ENCODE peak calls at places on chromosomes 1 and 21, in six cellular contexts. One of them, this sample, is unnamed.

GRCh38 chr1:203915811-203916210 is 54.4 kb downstream of the SNRPE start:
- DNase-seq in neuronal stem cell: no peak
- DNase-seq in IMR-90: peak
- DNase-seq in mesenchymal stem cell: peak
- DNase-seq in trophoblast cell: peak
- DNase-seq in H1: no peak
- DNase-seq in this sample: no peak

GRCh38 chr1:209805341-209805781 is 581 bp downstream of the IRF6 start:
- DNase-seq in H1: peak
- DNase-seq in mesenchymal stem cell: no peak
- DNase-seq in IMR-90: no peak
- DNase-seq in trophoblast cell: peak
- DNase-seq in neuronal stem cell: no peak
- DNase-seq in this sample: peak

GRCh38 chr1:119987689-119988088 is 81.8 kb downstream of the NOTCH2 start:
- DNase-seq in trophoblast cell: peak
- DNase-seq in IMR-90: no peak
- DNase-seq in H1: no peak
- DNase-seq in neuronal stem cell: no peak
- DNase-seq in mesenchymal stem cell: peak
- DNase-seq in this sample: no peak

GRCh38 chr1:235160395-235160964 is 570 bp downstream of the RBM34 start:
- DNase-seq in IMR-90: peak
- DNase-seq in H1: no peak
- DNase-seq in mesenchymal stem cell: no peak
- DNase-seq in trophoblast cell: no peak
- DNase-seq in neuronal stem cell: no peak
- DNase-seq in this sample: no peak

GRCh38 chr1:165070675-165071074 is 285.8 kb downstream of the LMX1A start:
- DNase-seq in trophoblast cell: no peak
- DNase-seq in IMR-90: no peak
- DNase-seq in neuronal stem cell: no peak
- DNase-seq in H1: no peak
- DNase-seq in mesenchymal stem cell: no peak
- DNase-seq in this sample: no peak

GRCh38 chr1:159854693-159855192 is 7.7 kb downstream of the VSIG8 start:
- DNase-seq in IMR-90: peak
- DNase-seq in H1: peak
- DNase-seq in trophoblast cell: peak
- DNase-seq in mesenchymal stem cell: peak
- DNase-seq in neuronal stem cell: no peak
- DNase-seq in this sample: peak

GRCh38 chr21:15003463-15004135 is 61.2 kb downstream of the NRIP1 start:
- DNase-seq in neuronal stem cell: peak
- DNase-seq in trophoblast cell: no peak
- DNase-seq in H1: no peak
- DNase-seq in IMR-90: no peak
- DNase-seq in mesenchymal stem cell: no peak
- DNase-seq in this sample: no peak

GRCh38 chr1:168921514-168922106 is 184.9 kb upstream of the ATP1B1 start:
- DNase-seq in IMR-90: no peak
- DNase-seq in H1: no peak
- DNase-seq in mesenchymal stem cell: no peak
- DNase-seq in trophoblast cell: no peak
- DNase-seq in neuronal stem cell: no peak
- DNase-seq in this sample: no peak

GRCh38 chr1:186960866-186961265 is 132.1 kb downstream of the PLA2G4A start:
- DNase-seq in neuronal stem cell: no peak
- DNase-seq in IMR-90: peak
- DNase-seq in H1: no peak
- DNase-seq in mesenchymal stem cell: peak
- DNase-seq in trophoblast cell: peak
- DNase-seq in this sample: no peak

GRCh38 chr1:79396901-79397300 is 390.4 kb upstream of the ADGRL4 start:
- DNase-seq in IMR-90: no peak
- DNase-seq in mesenchymal stem cell: no peak
- DNase-seq in neuronal stem cell: no peak
- DNase-seq in trophoblast cell: no peak
- DNase-seq in H1: no peak
- DNase-seq in this sample: no peak

GRCh38 chr1:3799976-3800685 is 3.8 kb upstream of the LRRC47 start:
- DNase-seq in neuronal stem cell: no peak
- DNase-seq in trophoblast cell: peak
- DNase-seq in mesenchymal stem cell: peak
- DNase-seq in IMR-90: no peak
- DNase-seq in H1: no peak
- DNase-seq in this sample: no peak

GRCh38 chr1:153113416-153113815 is at the start of gene SPRR2F:
- DNase-seq in H1: no peak
- DNase-seq in trophoblast cell: no peak
- DNase-seq in mesenchymal stem cell: no peak
- DNase-seq in IMR-90: no peak
- DNase-seq in neuronal stem cell: no peak
- DNase-seq in this sample: no peak

GRCh38 chr1:162536511-162536910 is 25.0 kb upstream of the UAP1 start:
- DNase-seq in H1: no peak
- DNase-seq in neuronal stem cell: no peak
- DNase-seq in IMR-90: peak
- DNase-seq in mesenchymal stem cell: peak
- DNase-seq in trophoblast cell: no peak
- DNase-seq in this sample: no peak

GRCh38 chr21:33481314-33481943 is 1.7 kb upstream of the TMEM50B start:
- DNase-seq in trophoblast cell: no peak
- DNase-seq in IMR-90: no peak
- DNase-seq in mesenchymal stem cell: peak
- DNase-seq in H1: no peak
- DNase-seq in neuronal stem cell: no peak
- DNase-seq in this sample: no peak

GRCh38 chr1:54409156-54410142 is 3.3 kb upstream of the SSBP3 start:
- DNase-seq in neuronal stem cell: no peak
- DNase-seq in IMR-90: no peak
- DNase-seq in trophoblast cell: no peak
- DNase-seq in H1: no peak
- DNase-seq in mesenchymal stem cell: no peak
- DNase-seq in this sample: no peak

GRCh38 chr1:248740876-248741275 is 14.7 kb downstream of the LYPD8 start:
- DNase-seq in H1: no peak
- DNase-seq in IMR-90: no peak
- DNase-seq in neuronal stem cell: no peak
- DNase-seq in trophoblast cell: no peak
- DNase-seq in mesenchymal stem cell: no peak
- DNase-seq in this sample: no peak

GRCh38 chr1:21022279-21023040 is 154.2 kb downstream of the EIF4G3 start:
- DNase-seq in IMR-90: peak
- DNase-seq in trophoblast cell: peak
- DNase-seq in neuronal stem cell: no peak
- DNase-seq in H1: no peak
- DNase-seq in mesenchymal stem cell: peak
- DNase-seq in this sample: no peak

GRCh38 chr1:64171797-64172281 is 31.6 kb upstream of the UBE2U start:
- DNase-seq in IMR-90: peak
- DNase-seq in H1: no peak
- DNase-seq in neuronal stem cell: no peak
- DNase-seq in trophoblast cell: peak
- DNase-seq in mesenchymal stem cell: peak
- DNase-seq in this sample: no peak

GRCh38 chr1:245310605-245311531 is 156.1 kb downstream of the KIF26B start:
- DNase-seq in IMR-90: no peak
- DNase-seq in trophoblast cell: peak
- DNase-seq in mesenchymal stem cell: peak
- DNase-seq in neuronal stem cell: peak
- DNase-seq in H1: no peak
- DNase-seq in this sample: peak

GRCh38 chr1:91863498-91863897 is 22.5 kb downstream of the TGFBR3 start:
- DNase-seq in neuronal stem cell: no peak
- DNase-seq in IMR-90: no peak
- DNase-seq in trophoblast cell: no peak
- DNase-seq in mesenchymal stem cell: peak
- DNase-seq in H1: no peak
- DNase-seq in this sample: no peak

DNA sequence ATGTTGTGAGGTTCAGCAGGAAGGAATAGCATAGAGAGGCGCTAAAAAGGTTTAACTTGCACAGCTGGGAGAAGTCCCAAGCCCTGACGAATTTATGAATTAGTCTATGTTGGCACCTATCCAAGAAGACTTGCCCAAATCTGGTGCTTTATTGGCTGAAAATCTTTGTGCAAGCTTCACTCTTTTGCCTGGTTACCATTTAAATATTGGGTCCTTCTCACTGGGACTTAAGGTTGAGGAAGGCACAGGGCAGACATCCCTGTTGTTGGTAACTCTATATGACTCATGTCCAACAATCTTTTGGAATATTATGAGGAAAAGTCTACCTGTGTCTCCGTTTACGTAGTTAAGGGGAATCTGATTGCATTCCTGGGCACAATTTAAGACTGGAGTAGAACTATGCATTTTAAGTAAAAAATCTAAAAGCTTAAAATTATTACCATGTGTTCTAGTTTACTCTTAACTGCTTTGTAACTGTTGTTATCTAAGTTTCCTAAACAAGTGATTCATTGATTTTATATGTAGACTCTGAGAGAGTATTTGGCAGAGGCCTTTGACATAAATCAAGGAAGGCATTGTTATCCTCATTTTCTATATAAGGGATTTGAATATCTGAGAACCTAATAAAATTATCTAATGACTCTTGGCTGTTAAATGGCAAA is 181.7 kb upstream of the DPYD start:
- DNase-seq in neuronal stem cell: no peak
- DNase-seq in trophoblast cell: no peak
- DNase-seq in H1: no peak
- DNase-seq in mesenchymal stem cell: peak
- DNase-seq in IMR-90: peak
- DNase-seq in this sample: no peak
- H2BK5ac ChIP-seq in neuronal stem cell: no peak
- H2BK5ac ChIP-seq in trophoblast cell: no peak
- H2BK5ac ChIP-seq in H1: no peak
- H2BK5ac ChIP-seq in mesenchymal stem cell: no peak
- H2BK5ac ChIP-seq in IMR-90: no peak
- H2BK5ac ChIP-seq in this sample: no peak

GRCh38 chr1:26788515-26788785 is 700 bp downstream of the PIGV start:
- DNase-seq in neuronal stem cell: no peak
- DNase-seq in mesenchymal stem cell: no peak
- DNase-seq in IMR-90: no peak
- DNase-seq in H1: no peak
- DNase-seq in trophoblast cell: peak
- DNase-seq in this sample: no peak
- H4K91ac ChIP-seq in neuronal stem cell: no peak
- H4K91ac ChIP-seq in mesenchymal stem cell: peak
- H4K91ac ChIP-seq in IMR-90: peak
- H4K91ac ChIP-seq in H1: peak
- H4K91ac ChIP-seq in trophoblast cell: peak
- H4K91ac ChIP-seq in this sample: no peak

GRCh38 chr21:37582613-37583012 is 216.0 kb downstream of the DYRK1A start:
- DNase-seq in trophoblast cell: peak
- DNase-seq in IMR-90: peak
- DNase-seq in neuronal stem cell: no peak
- DNase-seq in mesenchymal stem cell: peak
- DNase-seq in H1: no peak
- DNase-seq in this sample: no peak

GRCh38 chr21:37592496-37592895 is 225.9 kb downstream of the DYRK1A start:
- DNase-seq in H1: peak
- DNase-seq in neuronal stem cell: no peak
- DNase-seq in trophoblast cell: no peak
- DNase-seq in IMR-90: no peak
- DNase-seq in mesenchymal stem cell: no peak
- DNase-seq in this sample: peak

GRCh38 chr21:37593015-37593414 is 226.4 kb downstream of the DYRK1A start:
- DNase-seq in H1: peak
- DNase-seq in trophoblast cell: no peak
- DNase-seq in IMR-90: no peak
- DNase-seq in mesenchymal stem cell: no peak
- DNase-seq in neuronal stem cell: peak
- DNase-seq in this sample: peak

GRCh38 chr21:37587635-37588177 is 221.1 kb downstream of the DYRK1A start:
- DNase-seq in trophoblast cell: no peak
- DNase-seq in mesenchymal stem cell: no peak
- DNase-seq in neuronal stem cell: no peak
- DNase-seq in IMR-90: no peak
- DNase-seq in H1: peak
- DNase-seq in this sample: no peak

DNA sequence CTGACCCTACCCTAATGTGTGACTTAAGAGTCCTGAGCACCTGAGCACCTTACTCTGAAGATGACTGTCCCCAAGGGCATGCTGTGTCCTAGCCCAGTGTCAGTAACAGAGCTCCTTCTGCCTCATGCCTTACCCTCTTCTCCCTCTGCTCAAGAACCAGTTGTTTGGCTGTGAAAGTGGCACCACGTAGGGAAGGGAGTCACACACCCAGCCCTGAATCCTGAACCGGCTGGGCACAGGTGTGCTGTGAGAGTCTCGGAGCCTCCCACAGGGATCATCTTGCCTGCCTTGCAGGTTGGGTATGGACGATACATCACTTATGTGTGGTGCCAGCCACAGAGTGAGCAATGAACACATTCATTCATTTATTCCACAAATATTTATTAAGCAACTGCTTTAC is 220.6 kb downstream of the DYRK1A start:
- DNase-seq in IMR-90: no peak
- DNase-seq in trophoblast cell: no peak
- DNase-seq in mesenchymal stem cell: no peak
- DNase-seq in H1: peak
- DNase-seq in neuronal stem cell: no peak
- DNase-seq in this sample: no peak
- H2BK5ac ChIP-seq in IMR-90: no peak
- H2BK5ac ChIP-seq in trophoblast cell: no peak
- H2BK5ac ChIP-seq in mesenchymal stem cell: no peak
- H2BK5ac ChIP-seq in H1: no peak
- H2BK5ac ChIP-seq in neuronal stem cell: no peak
- H2BK5ac ChIP-seq in this sample: no peak

GRCh38 chr1:25796807-25797458 is 3.1 kb upstream of the SELENON start:
- DNase-seq in H1: peak
- DNase-seq in mesenchymal stem cell: peak
- DNase-seq in trophoblast cell: peak
- DNase-seq in neuronal stem cell: peak
- DNase-seq in IMR-90: peak
- DNase-seq in this sample: peak

GRCh38 chr1:25795955-25796806 is 3.8 kb upstream of the SELENON start:
- DNase-seq in trophoblast cell: peak
- DNase-seq in H1: no peak
- DNase-seq in mesenchymal stem cell: no peak
- DNase-seq in IMR-90: no peak
- DNase-seq in neuronal stem cell: no peak
- DNase-seq in this sample: no peak

GRCh38 chr1:25799346-25799720 is 660 bp upstream of the SELENON start:
- DNase-seq in mesenchymal stem cell: no peak
- DNase-seq in H1: no peak
- DNase-seq in neuronal stem cell: no peak
- DNase-seq in trophoblast cell: no peak
- DNase-seq in IMR-90: no peak
- DNase-seq in this sample: no peak

GRCh38 chr1:25798666-25799345 is 1.2 kb upstream of the SELENON start:
- DNase-seq in trophoblast cell: no peak
- DNase-seq in IMR-90: no peak
- DNase-seq in mesenchymal stem cell: no peak
- DNase-seq in H1: no peak
- DNase-seq in neuronal stem cell: no peak
- DNase-seq in this sample: no peak

GRCh38 chr1:25797939-25798338 is 2.1 kb upstream of the SELENON start:
- DNase-seq in IMR-90: no peak
- DNase-seq in mesenchymal stem cell: peak
- DNase-seq in trophoblast cell: peak
- DNase-seq in H1: peak
- DNase-seq in neuronal stem cell: no peak
- DNase-seq in this sample: peak
- H4K91ac ChIP-seq in IMR-90: no peak
- H4K91ac ChIP-seq in mesenchymal stem cell: peak
- H4K91ac ChIP-seq in trophoblast cell: no peak
- H4K91ac ChIP-seq in H1: no peak
- H4K91ac ChIP-seq in neuronal stem cell: no peak
- H4K91ac ChIP-seq in this sample: no peak

This sample was measured in H9.